ENCODE peak calls at places on chromosome 22, in five cellular contexts. K is HCT116, L is IMR-90, C is H9, Z is OCI-LY7. A is an unnamed sample. For H3K9me3, the result is how much of the 10 kb centered on the place peaks cover.

GRCh38 chr22:22903355-22903777 is 15.8 kb downstream of the IGLL5 start:
- DNase-seq in L (no peak), Z (no peak), C (no peak), K (no peak), A (no peak)

GRCh38 chr22:41367039-41367679 is 14.6 kb upstream of the TEF start:
- DNase-seq in C (peak), Z (no peak), L (peak), K (peak), A (peak)

GRCh38 chr22:35315141-35315854 is 15.6 kb downstream of the TOM1 start:
- DNase-seq in C (no peak), Z (no peak), L (no peak), K (no peak), A (no peak)

GRCh38 chr22:34866501-34867171 is 199.3 kb upstream of the ISX start:
- DNase-seq in L (no peak), Z (no peak), C (no peak), K (no peak), A (no peak)

GRCh38 chr22:41177626-41178424 is 27.3 kb upstream of the L3MBTL2 start:
- DNase-seq in L (no peak), K (no peak), C (no peak), Z (no peak), A (no peak)

GRCh38 chr22:49751318-49751967 is 76.2 kb downstream of the BRD1 start:
- DNase-seq in Z (no peak), C (peak), K (no peak), L (no peak), A (no peak)

GRCh38 chr22:19667872-19668740 is 46.2 kb upstream of the SEPTIN5 start:
- DNase-seq in C (no peak), L (no peak), K (no peak), Z (no peak), A (no peak)

GRCh38 chr22:19876314-19876940 is 21.8 kb upstream of the GNB1L start:
- DNase-seq in K (no peak), L (no peak), Z (no peak), C (no peak), A (no peak)

GRCh38 chr22:30015229-30015797 is 65.0 kb upstream of the HORMAD2 start:
- DNase-seq in K (no peak), Z (no peak), L (peak), C (no peak), A (no peak)

GRCh38 chr22:38724926-38725571 is 19.3 kb downstream of the GTPBP1 start:
- DNase-seq in K (no peak), Z (peak), C (no peak), L (peak), A (no peak)

DNA sequence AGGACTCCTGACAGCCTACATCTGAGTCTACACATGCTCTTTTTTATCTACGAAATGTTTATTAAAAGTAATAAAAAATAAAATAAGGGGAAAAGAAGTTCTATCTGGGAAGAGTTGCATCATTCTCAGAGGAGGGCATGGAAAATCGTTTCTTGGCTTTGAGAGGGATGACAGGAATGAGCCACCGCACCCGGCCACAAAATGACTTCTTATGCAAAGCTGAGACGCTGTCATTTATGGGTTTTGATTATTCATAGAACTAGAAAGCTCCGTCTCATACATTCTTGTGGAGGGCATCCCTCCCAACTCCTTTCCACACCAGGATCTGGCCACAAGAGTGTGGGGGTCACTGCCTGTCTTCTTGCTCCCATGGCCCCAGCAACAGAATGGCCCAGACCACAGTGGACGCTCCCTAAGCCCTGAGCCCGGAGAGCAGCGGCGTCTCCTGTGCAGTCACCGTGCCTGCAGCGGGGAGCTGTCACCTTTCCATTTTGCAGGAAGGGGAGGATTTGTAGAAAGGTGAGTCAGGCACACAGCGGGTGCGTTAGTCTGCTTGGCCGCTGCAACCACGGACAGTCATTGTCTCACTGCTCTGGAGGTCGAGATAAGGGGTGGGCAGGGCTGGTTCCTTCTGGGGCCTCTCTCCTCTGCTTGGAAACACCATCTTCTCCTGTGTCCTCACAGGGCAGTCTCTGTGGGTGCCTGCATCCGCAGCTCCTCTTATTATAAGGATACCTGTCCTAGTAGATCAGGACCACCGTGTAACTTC is 1388.7 kb downstream of the BRD1 start:
- DNase-seq in K (no peak), Z (no peak), L (no peak), C (no peak), A (no peak)
- H3K9me3 ChIP-seq in K (under half), Z (under half), L (half or more), C (under half), A (under half)

DNA sequence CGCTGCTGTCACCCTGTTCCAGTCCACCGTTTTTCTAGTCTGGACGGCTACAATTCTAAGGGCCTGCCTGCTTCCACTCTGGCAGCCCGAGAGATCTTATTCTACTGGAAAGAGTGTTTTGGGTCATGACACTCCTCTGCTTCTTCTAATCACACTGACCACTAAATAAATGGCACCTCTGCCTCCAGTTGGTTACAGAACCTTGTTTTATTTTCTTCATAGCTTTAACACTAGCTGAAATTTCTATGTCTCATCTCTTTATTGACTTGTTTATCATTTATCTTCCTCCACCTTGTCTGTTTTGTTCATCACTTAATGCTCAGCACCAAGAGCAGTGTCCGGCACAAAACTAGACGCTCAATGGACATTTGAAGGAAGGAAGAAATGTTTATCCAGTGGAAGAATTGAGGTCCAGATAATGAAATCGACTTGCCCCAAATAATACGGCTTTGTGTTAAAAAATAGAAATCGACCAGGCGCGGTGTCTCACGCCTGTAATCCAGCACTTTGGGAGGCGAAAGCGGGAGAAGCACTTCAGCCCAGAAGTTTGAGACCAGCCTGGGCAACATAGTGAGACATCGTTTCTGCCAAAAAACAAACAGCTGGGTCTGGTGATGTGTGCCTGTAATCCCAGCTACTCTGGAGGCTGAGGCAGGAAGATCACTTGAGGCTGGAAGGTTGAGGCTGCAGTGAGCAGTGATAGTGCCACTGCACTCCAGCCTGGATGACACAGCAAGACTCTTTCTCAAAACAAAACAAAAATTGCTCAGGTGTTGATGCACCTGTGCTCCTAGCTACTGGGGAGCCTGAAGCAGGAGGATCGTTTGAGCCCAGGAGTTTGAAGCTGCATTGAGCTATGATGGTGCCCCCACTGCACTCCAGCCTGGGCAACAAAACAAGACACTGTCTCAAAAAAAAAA is 693 bp upstream of the PRR14L start:
- DNase-seq in L (no peak), Z (peak), C (no peak), K (no peak), A (no peak)
- H3K4me2 ChIP-seq in L (peak), Z (peak), C (peak), K (peak), A (peak)

GRCh38 chr22:46162285-46162684 is 12.0 kb downstream of the PPARA start:
- DNase-seq in K (no peak), L (no peak), C (no peak), Z (no peak), A (no peak)

GRCh38 chr22:46163498-46163897 is 13.2 kb downstream of the PPARA start:
- DNase-seq in L (no peak), K (no peak), Z (no peak), C (no peak), A (no peak)

GRCh38 chr22:46165975-46166374 is 15.6 kb downstream of the PPARA start:
- DNase-seq in C (no peak), L (peak), Z (no peak), K (no peak), A (no peak)

GRCh38 chr22:46159777-46160176 is 9.5 kb downstream of the PPARA start:
- DNase-seq in Z (no peak), L (no peak), K (no peak), C (no peak), A (no peak)

DNA sequence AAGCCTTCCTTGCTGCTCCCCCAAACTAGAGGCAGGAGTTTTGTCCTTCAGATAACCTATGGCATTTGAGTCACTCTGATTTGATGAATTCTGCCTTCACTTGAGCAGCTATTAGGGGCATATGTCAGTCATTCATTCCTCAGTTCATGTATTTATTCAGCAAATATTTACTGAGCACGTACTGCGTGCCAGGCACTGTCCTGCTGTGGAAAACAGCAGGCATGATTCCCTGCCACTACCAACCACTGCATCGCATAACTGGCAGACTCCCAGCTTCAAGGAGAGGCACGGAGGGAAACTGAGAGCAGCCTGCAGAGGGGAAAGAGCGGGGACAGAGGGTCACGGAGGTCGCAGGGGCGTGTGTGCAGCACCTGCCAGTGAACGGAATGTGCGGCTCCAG is 12.4 kb downstream of the PPARA start:
- DNase-seq in K (no peak), L (no peak), C (no peak), Z (no peak), A (no peak)
- TF ChIP-seq CTCF in K (no peak), L (no peak), C (no peak), Z (no peak), A (no peak)

DNA sequence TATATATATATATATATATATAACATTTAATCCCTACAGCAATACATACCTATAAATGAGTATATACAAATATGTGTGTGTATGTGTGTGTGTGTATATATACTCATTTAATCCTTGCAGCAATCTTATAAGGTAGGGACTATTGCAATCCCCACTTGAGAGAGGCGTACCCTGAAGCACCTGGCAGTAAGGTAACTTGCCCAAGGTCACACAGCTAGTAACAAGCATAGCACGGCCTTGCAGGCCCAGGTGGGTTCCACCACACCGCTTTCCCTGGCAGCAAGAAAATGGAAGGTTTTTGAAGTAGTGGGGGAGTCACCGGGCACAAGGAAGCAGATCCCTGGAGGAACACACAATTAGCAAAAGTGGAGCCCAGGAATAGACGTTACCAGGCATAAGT is 3.3 kb upstream of the ADA2 start:
- DNase-seq in Z (no peak), L (no peak), K (no peak), C (no peak), A (no peak)
- H3K9me3 ChIP-seq in Z (under half), L (under half), K (under half), C (under half), A (under half)

GRCh38 chr22:45784357-45785277 is 113.0 kb downstream of the ATXN10 start:
- DNase-seq in Z (peak), C (no peak), K (no peak), L (no peak), A (no peak)
- H3K4me2 ChIP-seq in Z (peak), C (no peak), K (no peak), L (no peak), A (no peak)